ENCODE peak calls at places on chromosome 19, in eight cellular contexts. F is progenitor cell of endocrine pancreas; H is CD8-positive, alpha-beta T cell; T is coronary artery; D is pancreas; E is AG09319; S is type B pancreatic cell; G is BE2C. Q is an unnamed sample.

GRCh38 chr19:7542556-7543348 is 7.2 kb downstream of the PNPLA6 start:
- DNase-seq in D (no peak), S (no peak), H (no peak), E (no peak), T (no peak), F (no peak), G (no peak), Q (no peak)

GRCh38 chr19:38889803-38890202 is 9.6 kb downstream of the SIRT2 start:
- DNase-seq in T (no peak), H (no peak), D (no peak), G (no peak), F (no peak), E (no peak), S (no peak), Q (no peak)

GRCh38 chr19:55283548-55284393 is at the start of gene BRSK1:
- DNase-seq in G (peak), T (no peak), E (peak), S (no peak), D (no peak), F (peak), H (peak), Q (no peak)

GRCh38 chr19:4803736-4804695 is 12.5 kb downstream of the FEM1A start:
- DNase-seq in S (peak), D (peak), F (peak), E (no peak), G (peak), H (peak), T (no peak), Q (peak)

GRCh38 chr19:17148130-17148529 is 67.0 kb upstream of the USE1 start:
- DNase-seq in S (no peak), T (no peak), H (no peak), E (no peak), G (no peak), D (no peak), F (no peak), Q (no peak)

GRCh38 chr19:7196721-7197168 is 97.5 kb downstream of the INSR start:
- DNase-seq in D (no peak), F (no peak), E (no peak), T (no peak), S (no peak), G (no peak), H (no peak), Q (no peak)

GRCh38 chr19:13466697-13467096 is 39.6 kb downstream of the CACNA1A start:
- DNase-seq in D (no peak), G (no peak), S (no peak), F (no peak), H (no peak), E (no peak), T (no peak), Q (no peak)

GRCh38 chr19:57583104-57583520 is 833 bp upstream of the ZIK1 start:
- DNase-seq in E (no peak), H (no peak), S (no peak), D (peak), T (no peak), F (no peak), G (no peak), Q (no peak)

GRCh38 chr19:7771072-7771471 is 8.0 kb downstream of the CLEC4M start:
- DNase-seq in S (no peak), D (no peak), T (no peak), G (no peak), F (no peak), H (no peak), E (no peak), Q (no peak)

GRCh38 chr19:50705422-50706019 is 14.1 kb downstream of the SHANK1 start:
- DNase-seq in E (peak), H (peak), S (no peak), T (no peak), F (no peak), D (no peak), G (peak), Q (peak)

GRCh38 chr19:14400913-14401312 is 18.2 kb downstream of the DDX39A start:
- DNase-seq in E (no peak), H (no peak), G (no peak), T (no peak), F (no peak), S (no peak), D (no peak), Q (peak)

GRCh38 chr19:18594096-18594823 is 5.7 kb downstream of the REX1BD start:
- DNase-seq in E (no peak), F (peak), D (peak), H (peak), G (peak), S (peak), T (no peak), Q (peak)

GRCh38 chr19:52778811-52779210 is 7.8 kb downstream of the ZNF600 start:
- DNase-seq in H (peak), T (no peak), E (no peak), S (no peak), F (no peak), D (no peak), G (no peak), Q (peak)

GRCh38 chr19:5380215-5380919 is 39.8 kb upstream of the PTPRS start:
- DNase-seq in H (no peak), F (no peak), E (no peak), S (no peak), G (no peak), T (no peak), D (no peak), Q (no peak)

GRCh38 chr19:18629166-18630088 is 7.4 kb upstream of the KLHL26 start:
- DNase-seq in H (no peak), S (no peak), G (no peak), T (no peak), E (no peak), D (no peak), F (no peak), Q (no peak)

GRCh38 chr19:55406091-55406868 is 1.3 kb downstream of the UBE2S start:
- DNase-seq in G (no peak), T (no peak), F (no peak), E (no peak), S (no peak), D (no peak), H (no peak), Q (no peak)

GRCh38 chr19:42403586-42403985 is 13.5 kb upstream of the CNFN start:
- DNase-seq in S (no peak), H (no peak), G (no peak), E (no peak), F (no peak), T (no peak), D (no peak), Q (no peak)

GRCh38 chr19:43425567-43426392 is 11.1 kb downstream of the TEX101 start:
- DNase-seq in D (peak), H (no peak), F (no peak), S (no peak), E (no peak), T (no peak), G (no peak), Q (no peak)

GRCh38 chr19:13463296-13463695 is 43.0 kb downstream of the CACNA1A start:
- DNase-seq in F (peak), E (no peak), S (no peak), H (no peak), G (no peak), T (no peak), D (no peak), Q (no peak)

GRCh38 chr19:7663711-7664110 is 5.1 kb upstream of the RETN start:
- DNase-seq in D (no peak), F (no peak), S (no peak), H (no peak), E (no peak), G (no peak), T (no peak), Q (no peak)

GRCh38 chr19:29492761-29493160 is 33.0 kb upstream of the VSTM2B start:
- DNase-seq in F (no peak), T (no peak), H (no peak), S (no peak), D (no peak), E (no peak), G (no peak), Q (no peak)

GRCh38 chr19:21571316-21571715 is 65.9 kb downstream of the ZNF429 start:
- DNase-seq in S (no peak), T (no peak), G (no peak), E (no peak), F (no peak), D (no peak), H (no peak), Q (no peak)

GRCh38 chr19:23436318-23436717 is 41.0 kb upstream of the ZNF91 start:
- DNase-seq in S (no peak), T (no peak), E (no peak), G (peak), F (no peak), H (no peak), D (no peak), Q (no peak)
- TF ChIP-seq CTCF in S (peak), T (no peak), E (no peak), G (peak), F (peak), H (no peak), D (no peak), Q (no peak)

GRCh38 chr19:47694466-47695273 is 18.6 kb upstream of the EHD2 start:
- DNase-seq in T (no peak), H (no peak), S (no peak), G (no peak), F (no peak), E (no peak), D (no peak), Q (no peak)

GRCh38 chr19:47697863-47698609 is 15.2 kb upstream of the EHD2 start:
- DNase-seq in S (no peak), G (peak), D (peak), H (peak), F (peak), T (no peak), E (peak), Q (peak)

GRCh38 chr19:47698631-47699359 is 14.4 kb upstream of the EHD2 start:
- DNase-seq in H (no peak), S (no peak), D (no peak), F (no peak), T (no peak), E (no peak), G (no peak), Q (no peak)

GRCh38 chr19:47695533-47696262 is 17.5 kb upstream of the EHD2 start:
- DNase-seq in S (no peak), D (no peak), F (no peak), T (no peak), G (no peak), H (no peak), E (no peak), Q (no peak)

DNA sequence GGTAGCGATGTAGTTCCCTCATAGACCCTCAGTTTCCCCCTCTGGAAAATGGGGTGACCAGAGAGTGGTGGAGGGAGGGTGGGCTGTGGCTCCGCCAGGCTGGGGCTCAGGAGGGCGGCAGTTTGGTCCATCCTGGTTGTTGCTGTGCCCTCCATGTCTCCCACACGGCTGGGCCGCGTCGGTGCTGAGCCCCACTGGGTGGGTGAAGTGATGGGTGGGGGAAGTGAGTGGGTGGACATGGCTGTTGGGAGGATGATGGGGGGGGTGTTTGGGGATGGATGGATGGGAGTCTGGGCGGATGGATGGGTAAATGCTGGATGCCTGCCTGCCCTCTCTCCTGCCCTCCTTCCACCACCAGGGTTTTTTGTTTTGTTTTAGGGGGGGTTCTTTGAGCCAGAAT is 16.6 kb upstream of the EHD2 start:
- DNase-seq in H (no peak), G (no peak), E (no peak), T (no peak), F (no peak), S (no peak), D (no peak), Q (no peak)
- TF ChIP-seq CTCF in H (no peak), G (no peak), E (no peak), T (no peak), F (no peak), S (no peak), D (no peak), Q (no peak)

GRCh38 chr19:33022472-33023116 is 42.1 kb downstream of the RHPN2 start:
- DNase-seq in F (peak), D (no peak), T (no peak), E (no peak), S (no peak), H (no peak), G (no peak), Q (no peak)
- TF ChIP-seq CTCF in F (peak), D (no peak), T (no peak), E (no peak), S (no peak), H (no peak), G (no peak), Q (no peak)

DNA sequence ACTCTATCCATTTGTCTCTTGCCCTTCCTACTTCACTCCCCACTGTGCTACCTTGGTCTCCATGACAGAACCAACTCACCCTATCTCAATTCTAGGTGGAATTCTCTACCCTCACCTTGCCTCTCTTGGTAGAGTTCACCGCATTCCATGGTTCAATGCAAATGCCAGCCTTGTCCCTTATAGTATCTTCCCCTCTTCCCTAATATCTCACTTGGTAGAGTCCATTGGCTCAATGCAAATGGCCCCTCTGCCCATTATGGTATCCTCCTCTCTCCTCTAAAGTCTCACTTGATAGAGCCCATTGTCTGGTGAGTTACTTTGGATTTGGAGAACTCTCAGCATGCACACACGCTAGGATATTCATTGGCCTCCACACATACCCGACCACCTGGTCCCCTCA is 7.9 kb downstream of the HAS1 start:
- DNase-seq in G (no peak), E (no peak), D (no peak), F (no peak), S (no peak), H (no peak), T (no peak), Q (no peak)
- TF ChIP-seq CTCF in G (no peak), E (no peak), D (no peak), F (no peak), S (no peak), H (no peak), T (no peak), Q (no peak)

DNA sequence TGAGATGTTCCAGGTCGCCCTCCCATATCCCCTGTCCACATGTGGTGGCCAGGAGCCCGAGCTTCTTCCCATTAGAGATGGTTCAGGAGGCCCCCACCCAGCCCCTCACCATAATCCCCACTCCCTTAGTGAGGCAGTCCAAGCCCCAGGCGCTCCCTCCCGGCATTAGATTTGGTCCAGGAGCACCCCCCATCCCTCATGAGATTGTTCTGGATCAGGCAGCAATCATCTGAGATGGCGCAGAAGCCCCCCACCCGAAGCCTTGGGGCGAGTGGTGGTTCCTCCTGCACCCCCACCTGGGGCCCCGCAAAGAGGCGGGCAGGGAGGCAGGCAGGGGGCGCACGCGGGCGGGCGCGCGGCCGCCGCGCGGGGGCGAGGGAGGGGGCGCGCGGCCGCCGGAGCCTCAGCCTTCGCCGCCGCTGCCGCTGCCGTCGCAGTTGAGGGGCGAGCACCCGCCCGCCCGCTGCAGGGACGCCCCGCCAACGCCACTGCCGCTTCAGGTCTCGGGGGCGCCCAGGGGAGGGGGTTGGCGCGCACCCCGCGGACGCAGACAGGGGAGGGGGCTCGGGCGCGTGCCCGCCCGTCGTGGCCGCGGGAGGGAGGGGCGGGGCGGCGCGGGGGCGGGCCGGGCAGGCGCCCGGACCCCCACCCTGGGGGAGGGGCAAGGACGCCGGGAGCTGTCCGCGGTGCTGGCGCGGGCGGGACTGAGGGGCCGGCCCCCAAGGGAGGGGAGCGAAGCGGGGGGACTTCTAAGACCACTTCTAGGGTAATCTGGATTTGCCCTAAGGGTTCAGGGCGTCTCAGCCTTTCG is 46.4 kb upstream of the SHKBP1 start:
- DNase-seq in G (peak), D (peak), F (peak), S (no peak), H (peak), T (no peak), E (no peak), Q (peak)
- TF ChIP-seq CTCF in G (peak), D (no peak), F (no peak), S (peak), H (no peak), T (no peak), E (no peak), Q (no peak)

DNA sequence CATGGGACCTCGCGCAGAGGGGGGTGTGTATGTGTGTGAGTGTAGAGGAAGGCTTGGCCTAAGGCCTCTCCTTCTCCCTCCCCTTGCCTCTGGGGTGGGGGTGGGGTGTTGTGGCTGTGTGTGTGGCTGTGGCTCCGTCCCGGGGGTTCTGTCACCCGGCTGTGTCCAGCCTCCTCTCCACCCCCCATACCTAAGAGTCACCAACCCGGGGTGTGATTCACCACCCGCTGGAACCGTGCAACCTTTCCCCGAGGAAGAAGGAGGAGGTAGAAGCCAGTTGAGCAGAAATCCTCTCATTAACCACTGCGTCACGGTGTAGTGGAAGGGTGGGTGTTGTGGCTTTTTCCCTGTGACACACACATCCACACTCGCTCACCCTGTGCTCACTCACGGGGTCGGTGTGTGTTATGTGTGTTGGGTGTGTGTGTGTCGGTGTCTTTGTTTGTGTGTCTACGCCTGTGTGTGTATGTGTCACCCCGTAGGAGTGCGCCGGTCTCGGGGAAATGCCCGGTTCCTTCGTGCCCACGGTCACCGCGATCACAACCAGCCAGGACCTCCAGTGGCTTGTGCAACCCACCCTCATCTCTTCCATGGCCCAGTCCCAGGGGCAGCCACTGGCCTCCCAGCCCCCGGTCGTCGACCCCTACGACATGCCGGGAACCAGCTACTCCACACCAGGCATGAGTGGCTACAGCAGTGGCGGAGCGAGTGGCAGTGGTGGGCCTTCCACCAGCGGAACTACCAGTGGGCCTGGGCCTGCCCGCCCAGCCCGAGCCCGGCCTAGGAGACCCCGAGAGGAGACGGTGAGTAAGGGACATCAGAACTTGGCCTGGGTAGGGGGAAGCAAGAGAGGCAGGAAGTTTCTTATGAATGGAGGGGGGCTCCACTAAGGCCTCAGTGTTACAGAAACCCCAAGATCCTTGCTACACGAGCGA is 2.6 kb downstream of the FOSB start:
- DNase-seq in D (no peak), E (peak), F (no peak), G (no peak), T (peak), S (no peak), H (peak), Q (no peak)
- TF ChIP-seq CTCF in D (no peak), E (no peak), F (no peak), G (no peak), T (no peak), S (no peak), H (no peak), Q (no peak)

DNA sequence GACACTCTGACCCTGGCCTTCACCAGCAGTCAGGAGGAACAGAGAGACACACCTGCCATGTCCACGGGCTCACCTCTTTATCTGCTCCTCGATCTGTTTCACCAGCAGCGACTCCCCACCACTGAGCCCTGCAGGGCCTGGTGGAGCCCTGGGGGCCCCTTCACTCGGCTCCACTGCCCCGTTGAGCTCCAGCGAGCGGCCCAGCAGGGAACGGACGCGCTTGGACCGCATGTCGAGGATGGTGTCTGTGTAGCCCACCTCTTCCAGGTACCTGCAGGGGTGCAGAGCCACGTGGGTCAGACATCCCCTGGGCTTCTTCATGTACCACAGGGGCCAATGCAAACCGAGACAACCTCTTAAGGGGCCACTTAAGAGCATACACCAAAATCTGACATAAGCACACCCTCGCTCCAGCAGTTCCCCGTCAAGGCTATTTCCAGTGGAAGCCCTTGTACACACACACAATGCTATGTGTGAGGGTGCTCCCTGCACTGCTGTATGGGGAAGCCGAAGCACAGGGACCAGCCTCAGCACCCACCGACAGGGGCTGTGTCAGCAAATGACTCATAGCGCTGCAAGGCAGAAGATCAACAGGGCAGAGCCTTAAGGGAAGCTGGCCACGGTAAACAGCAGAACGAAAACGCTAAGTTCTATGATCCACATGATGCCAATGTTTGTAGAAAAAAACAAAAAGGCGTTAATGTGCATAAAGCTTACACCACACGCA is 12.7 kb upstream of the FKRP start:
- DNase-seq in E (no peak), D (no peak), H (no peak), S (no peak), G (peak), F (no peak), T (no peak), Q (no peak)
- TF ChIP-seq CTCF in E (no peak), D (no peak), H (no peak), S (no peak), G (no peak), F (no peak), T (no peak), Q (no peak)

GRCh38 chr19:40908981-40909380 is 26.9 kb upstream of the CYP2A7 start:
- DNase-seq in H (peak), E (peak), G (no peak), T (no peak), F (no peak), D (peak), S (no peak), Q (no peak)
- TF ChIP-seq CTCF in H (no peak), E (peak), G (no peak), T (peak), F (no peak), D (peak), S (no peak), Q (no peak)

GRCh38 chr19:10112895-10113591 is 1.6 kb downstream of the P2RY11 start:
- DNase-seq in G (peak), H (peak), S (no peak), F (peak), T (no peak), E (no peak), D (peak), Q (peak)
- TF ChIP-seq CTCF in G (peak), H (peak), S (peak), F (peak), T (peak), E (peak), D (peak), Q (peak)

GRCh38 chr19:633068-633785 is at the start of gene POLRMT:
- DNase-seq in E (peak), T (peak), G (peak), D (peak), F (peak), S (peak), H (peak), Q (peak)
- TF ChIP-seq CTCF in E (no peak), T (no peak), G (no peak), D (no peak), F (no peak), S (peak), H (no peak), Q (no peak)